ENCODE peak calls at places on chromosomes 6 and 20, in ten cellular contexts. X, Y, C, S, K, V, Z, D, I and F are unnamed samples. For H3K27me3, the result is how much of the 10 kb centered on the place peaks cover.

GRCh38 chr6:109381747-109382575 is at the start of gene CD164:
- DNase-seq in X (peak), Y (peak), C (peak), S (peak), K (peak), V (peak), Z (peak), D (peak), I (peak), F (peak)

GRCh38 chr6:166849762-166850181 is 106.6 kb downstream of the RNASET2 start:
- DNase-seq in X (no peak), Y (no peak), C (no peak), S (no peak), K (no peak), V (no peak), Z (no peak), D (no peak), I (no peak), F (peak)

GRCh38 chr6:107697682-107698081 is 126.4 kb downstream of the SCML4 start:
- DNase-seq in X (no peak), Y (no peak), C (no peak), S (no peak), K (no peak), V (no peak), Z (no peak), D (no peak), I (peak), F (peak)

GRCh38 chr6:16511048-16511660 is 250.1 kb downstream of the ATXN1 start:
- DNase-seq in X (peak), Y (peak), C (no peak), S (no peak), K (no peak), V (no peak), Z (peak), D (no peak), I (peak), F (peak)

GRCh38 chr6:147654103-147654845 is 145.8 kb downstream of the SAMD5 start:
- DNase-seq in X (no peak), Y (no peak), C (no peak), S (no peak), K (no peak), V (no peak), Z (no peak), D (no peak), I (no peak), F (no peak)

GRCh38 chr6:110831405-110831804 is 16.1 kb upstream of the CDK19 start:
- DNase-seq in X (no peak), Y (no peak), C (no peak), S (no peak), K (no peak), V (no peak), Z (no peak), D (no peak), I (no peak), F (no peak)

GRCh38 chr20:35398660-35399144 is 13.1 kb downstream of the UQCC1 start:
- DNase-seq in X (no peak), Y (no peak), C (no peak), S (no peak), K (no peak), V (no peak), Z (no peak), D (no peak), I (no peak), F (peak)

GRCh38 chr20:2140561-2140960 is 38.9 kb downstream of the STK35 start:
- DNase-seq in X (no peak), Y (no peak), C (peak), S (no peak), K (no peak), V (no peak), Z (peak), D (no peak), I (peak), F (no peak)

DNA sequence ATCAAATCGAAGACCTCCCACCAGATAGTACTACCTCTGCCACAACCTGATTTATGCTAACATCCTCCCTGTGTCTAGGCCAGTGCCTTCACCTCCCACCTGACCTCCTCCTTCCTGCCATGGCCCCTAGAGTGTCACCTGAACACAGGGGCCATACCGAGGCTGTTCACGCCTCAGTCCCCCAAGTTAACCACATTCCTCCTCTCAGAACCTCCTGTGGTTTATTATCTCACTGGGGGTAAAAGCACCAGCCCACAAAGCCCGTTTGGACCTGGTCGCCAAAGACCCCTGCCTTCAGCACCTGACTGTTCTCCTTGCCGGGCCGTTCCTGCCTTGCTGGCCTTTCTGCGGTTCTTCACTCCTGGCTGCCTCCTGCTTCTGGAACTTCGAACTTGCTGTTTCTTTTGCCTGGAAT is 13.7 kb downstream of the MAS1 start:
- DNase-seq in X (no peak), Y (no peak), C (no peak), S (no peak), K (no peak), V (no peak), Z (no peak), D (no peak), I (no peak), F (no peak)
- H3K27me3 ChIP-seq in X (under half), Y (under half), C (under half), S (under half), K (under half), V (under half), Z (under half), D (under half), I (under half), F (under half)

DNA sequence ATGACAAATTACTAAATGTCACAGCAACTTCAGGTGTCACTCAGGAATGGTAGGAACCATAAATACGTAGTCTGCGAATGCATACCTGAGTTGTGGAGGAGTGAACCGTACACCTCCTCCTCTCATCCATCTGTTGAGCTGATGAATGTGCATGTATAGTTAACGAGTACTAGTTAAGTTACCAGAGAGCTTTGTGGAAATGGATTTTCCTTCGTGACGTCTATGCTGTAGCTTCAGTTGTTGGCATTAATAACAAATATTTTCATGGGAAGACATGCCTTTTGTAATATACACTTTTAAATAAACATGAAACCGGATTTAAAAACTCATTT is 16.4 kb downstream of the L3MBTL3 start:
- DNase-seq in X (no peak), Y (no peak), C (no peak), S (no peak), K (no peak), V (no peak), Z (no peak), D (no peak), I (no peak), F (no peak)
- H3K27me3 ChIP-seq in X (under half), Y (under half), C (under half), S (under half), K (under half), V (under half), Z (under half), D (under half), I (under half), F (under half)

GRCh38 chr20:58751956-58752355 is 59.4 kb downstream of the NPEPL1 start:
- DNase-seq in X (no peak), Y (no peak), C (peak), S (no peak), K (no peak), V (no peak), Z (no peak), D (no peak), I (no peak), F (no peak)
- H3K27me3 ChIP-seq in X (under half), Y (under half), C (under half), S (under half), K (under half), V (under half), Z (under half), D (under half), I (half or more), F (under half)

GRCh38 chr6:28807682-28808280 is 116.0 kb downstream of the TRIM27 start:
- DNase-seq in X (peak), Y (peak), C (peak), S (no peak), K (no peak), V (no peak), Z (no peak), D (peak), I (peak), F (no peak)

GRCh38 chr6:28808383-28808782 is 115.4 kb downstream of the TRIM27 start:
- DNase-seq in X (no peak), Y (no peak), C (no peak), S (no peak), K (no peak), V (no peak), Z (no peak), D (no peak), I (no peak), F (no peak)

GRCh38 chr6:28802417-28803336 is 121.1 kb downstream of the TRIM27 start:
- DNase-seq in X (peak), Y (no peak), C (no peak), S (no peak), K (no peak), V (no peak), Z (no peak), D (no peak), I (peak), F (no peak)

DNA sequence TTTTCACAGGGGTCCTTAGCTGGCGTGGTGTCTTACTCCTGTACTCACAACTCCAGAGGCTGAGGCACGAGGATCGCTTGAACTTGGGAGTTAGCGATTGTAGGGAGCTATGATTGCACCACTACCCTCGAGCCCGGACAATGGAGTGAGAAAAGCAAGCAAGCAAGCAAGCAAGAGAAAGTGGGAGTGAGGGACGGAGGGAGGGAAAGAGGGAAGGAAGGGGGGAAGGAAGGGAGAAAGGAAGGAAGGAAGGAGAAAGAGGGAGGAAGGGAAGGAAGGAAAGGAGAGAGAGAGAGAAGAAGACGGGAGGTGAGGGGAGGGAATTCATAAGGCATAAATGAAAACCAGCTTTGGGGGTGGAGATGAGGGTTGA is 120.5 kb downstream of the TRIM27 start:
- DNase-seq in X (peak), Y (no peak), C (no peak), S (no peak), K (no peak), V (no peak), Z (no peak), D (no peak), I (no peak), F (no peak)
- H3K27me3 ChIP-seq in X (under half), Y (half or more), C (under half), S (under half), K (under half), V (under half), Z (half or more), D (under half), I (under half), F (half or more)

GRCh38 chr20:58850693-58851174 is at the start of gene GNAS-AS1:
- DNase-seq in X (peak), Y (peak), C (peak), S (peak), K (peak), V (peak), Z (peak), D (no peak), I (peak), F (peak)
- H3K27me3 ChIP-seq in X (under half), Y (under half), C (under half), S (under half), K (under half), V (under half), Z (half or more), D (under half), I (under half), F (under half)

GRCh38 chr6:98847767-98848538 is 13.6 kb downstream of the POU3F2 start:
- DNase-seq in X (no peak), Y (no peak), C (no peak), S (no peak), K (no peak), V (no peak), Z (no peak), D (no peak), I (no peak), F (peak)
- H3K27me3 ChIP-seq in X (under half), Y (under half), C (half or more), S (half or more), K (under half), V (under half), Z (half or more), D (under half), I (half or more), F (half or more)

GRCh38 chr20:44961868-44962267 is 1.7 kb upstream of the TOMM34 start:
- DNase-seq in X (peak), Y (peak), C (no peak), S (no peak), K (no peak), V (no peak), Z (no peak), D (no peak), I (peak), F (no peak)
- H3K27me3 ChIP-seq in X (under half), Y (under half), C (under half), S (under half), K (under half), V (under half), Z (under half), D (under half), I (under half), F (under half)

GRCh38 chr20:32019156-32019510 is 8.9 kb downstream of the CCM2L start:
- DNase-seq in X (peak), Y (peak), C (no peak), S (no peak), K (no peak), V (no peak), Z (no peak), D (no peak), I (no peak), F (no peak)
- H3K27me3 ChIP-seq in X (under half), Y (half or more), C (under half), S (under half), K (under half), V (under half), Z (under half), D (under half), I (half or more), F (under half)

GRCh38 chr6:27241443-27241842 is 6.1 kb upstream of the PRSS16 start:
- DNase-seq in X (no peak), Y (no peak), C (no peak), S (no peak), K (no peak), V (no peak), Z (no peak), D (no peak), I (no peak), F (no peak)
- H3K27me3 ChIP-seq in X (under half), Y (half or more), C (under half), S (under half), K (under half), V (under half), Z (half or more), D (under half), I (under half), F (under half)